ENCODE peak calls at places on chromosomes 5 and 9, in four cellular contexts. Z is stimulated activated CD4-positive, alpha-beta T cell treated with anti-CD3 and anti-CD28 coated beads, Interleukin-2, amount 100 ng/mL, for 48 hours; E is NCI-H2227 treated with DMSO at 0.1 percent for 48 hours; V is NCI-H345. C is an unnamed sample.

GRCh38 chr9:4741365-4742031 is 496 bp upstream of the AK3 start:
- DNase-seq in V (peak; percentile 40), Z (no peak), E (no peak), C (no peak)

GRCh38 chr5:93621340-93621872 is 38.4 kb downstream of the NR2F1 start:
- DNase-seq in E (no peak), Z (no peak), V (peak; percentile 90), C (no peak)

GRCh38 chr9:92637886-92638620 is 31.9 kb downstream of the IPPK start:
- DNase-seq in Z (no peak), E (no peak), V (no peak), C (no peak)

GRCh38 chr5:143605403-143606005 is 202.0 kb upstream of the NR3C1 start:
- DNase-seq in V (no peak), Z (no peak), E (no peak), C (no peak)

GRCh38 chr9:125743687-125744428 is 3.3 kb upstream of the PBX3 start:
- DNase-seq in E (no peak), Z (no peak), V (no peak), C (no peak)

GRCh38 chr9:133874061-133874638 is 118.0 kb downstream of the VAV2 start:
- DNase-seq in V (no peak), Z (no peak), E (no peak), C (no peak)

GRCh38 chr9:137149942-137150484 is 11.1 kb downstream of the GRIN1 start:
- DNase-seq in Z (no peak), V (no peak), E (no peak), C (no peak)

GRCh38 chr5:157167219-157167621 is 1.2 kb upstream of the GARIN3 start:
- DNase-seq in V (no peak), Z (no peak), E (no peak), C (no peak)

C was measured in GM18507.